ENCODE peak calls at places on chromosomes 7 and 10, in seven cellular contexts. R is psoas muscle, M is heart left ventricle, X is brain microvascular endothelial cell, C is AG10803, D is fibroblast of pulmonary artery, Y is bronchial epithelial cell. G is an unnamed sample.

GRCh38 chr10:103455235-103455634 is 3.1 kb upstream of the CALHM2 start:
- DNase-seq in R (no peak), M (peak; percentile 56), X (no peak), C (no peak), D (no peak), Y (no peak), G (no peak)

GRCh38 chr7:145893925-145894535 is 222.6 kb upstream of the CNTNAP2 start:
- DNase-seq in R (no peak), M (no peak), X (no peak), C (no peak), D (no peak), Y (no peak), G (no peak)

GRCh38 chr10:5553400-5554170 is 28.8 kb downstream of the CALML3 start:
- DNase-seq in R (peak; percentile 6), M (peak; percentile 56), X (no peak), C (no peak), D (no peak), Y (no peak), G (no peak)

GRCh38 chr7:1911571-1911970 is 241.5 kb downstream of the ELFN1 start:
- DNase-seq in R (no peak), M (no peak), X (no peak), C (no peak), D (no peak), Y (no peak), G (no peak)

GRCh38 chr7:45188736-45189135 is 31.1 kb downstream of the RAMP3 start:
- DNase-seq in R (no peak), M (no peak), X (no peak), C (no peak), D (no peak), Y (no peak), G (no peak)

GRCh38 chr10:5555881-5556280 is 31.1 kb downstream of the CALML3 start:
- DNase-seq in R (no peak), M (peak; percentile 14), X (no peak), C (no peak), D (no peak), Y (no peak), G (no peak)

GRCh38 chr10:78811174-78811573 is 257.6 kb upstream of the ZMIZ1 start:
- DNase-seq in R (no peak), M (no peak), X (no peak), C (no peak), D (no peak), Y (peak; percentile 56), G (no peak)

GRCh38 chr7:143504215-143504936 is 26.7 kb downstream of the TAS2R41 start:
- DNase-seq in R (no peak), M (no peak), X (peak; percentile 41), C (no peak), D (no peak), Y (no peak), G (no peak)

GRCh38 chr10:102648889-102649752 is 4.8 kb downstream of the TRIM8 start:
- DNase-seq in R (peak; percentile 32), M (peak; percentile 64), X (no peak), C (no peak), D (no peak), Y (no peak), G (no peak)

GRCh38 chr10:73099141-73099540 is 2.5 kb upstream of the P4HA1 start:
- DNase-seq in R (no peak), M (no peak), X (no peak), C (peak; percentile 67), D (no peak), Y (no peak), G (no peak)

GRCh38 chr7:102287465-102288146 is 938 bp downstream of the SH2B2 start:
- DNase-seq in R (no peak), M (no peak), X (no peak), C (no peak), D (no peak), Y (no peak), G (no peak)

GRCh38 chr7:92461027-92462003 is 14.0 kb downstream of the GATAD1 start:
- DNase-seq in R (no peak), M (no peak), X (peak; percentile 30), C (peak; percentile 31), D (peak; percentile 64), Y (peak; percentile 48), G (no peak)

GRCh38 chr7:147811923-147812322 is 778.6 kb upstream of the C7orf33 start:
- DNase-seq in R (no peak), M (no peak), X (no peak), C (no peak), D (no peak), Y (no peak), G (no peak)

GRCh38 chr7:128266891-128267839 is 26.1 kb downstream of the LEP start:
- DNase-seq in R (peak; percentile 50), M (peak; percentile 59), X (peak; percentile 20), C (peak; percentile 77), D (peak; percentile 66), Y (peak; percentile 83), G (peak; percentile 70)
- TF ChIP-seq CTCF in R (no peak), M (no peak), X (peak; percentile 21), C (no peak), D (no peak), Y (no peak), G (peak; percentile 23)

DNA sequence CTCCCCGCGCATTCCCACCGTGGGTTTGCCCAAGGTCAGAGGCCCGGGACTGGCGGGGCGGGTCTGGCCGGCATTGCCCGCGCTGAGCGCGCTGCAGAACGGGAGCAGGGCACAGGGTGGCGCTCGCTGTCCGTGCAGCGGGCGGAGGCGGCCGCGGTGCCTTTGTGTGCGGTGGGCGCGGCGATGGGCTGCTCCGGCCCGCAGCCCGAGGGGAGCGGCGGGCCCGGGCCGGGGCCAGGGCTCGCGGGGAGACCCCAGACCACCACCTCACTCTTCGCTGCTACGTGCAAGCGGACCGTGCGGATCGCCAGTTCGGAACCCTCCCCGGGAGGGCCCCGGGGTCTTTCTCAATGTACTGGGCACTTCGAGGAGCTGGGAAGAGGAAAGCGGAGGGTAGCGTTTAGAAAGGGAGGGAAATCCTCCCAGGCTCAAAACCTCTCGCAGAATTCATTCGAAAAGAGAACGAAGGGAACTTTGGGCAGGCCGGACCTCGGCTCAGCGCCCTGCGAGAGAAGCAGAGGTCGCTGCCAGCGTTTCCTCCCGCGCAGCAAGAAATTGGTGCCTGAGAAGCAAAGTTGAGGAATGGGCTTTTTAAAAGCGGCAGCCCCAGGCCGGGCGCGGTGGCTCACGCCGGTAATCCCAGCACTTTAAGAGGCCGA is 8.5 kb downstream of the SP8 start:
- DNase-seq in R (peak; percentile 16), M (no peak), X (no peak), C (no peak), D (peak; percentile 35), Y (no peak), G (no peak)
- TF ChIP-seq CTCF in R (peak; percentile 51), M (peak; percentile 44), X (peak; percentile 58), C (peak; percentile 41), D (peak; percentile 30), Y (peak; percentile 83), G (peak; percentile 64)

GRCh38 chr7:22657479-22657878 is 69.5 kb upstream of the IL6 start:
- DNase-seq in R (no peak), M (no peak), X (no peak), C (no peak), D (no peak), Y (no peak), G (no peak)
- TF ChIP-seq CTCF in R (no peak), M (no peak), X (peak; percentile 36), C (no peak), D (peak; percentile 12), Y (no peak), G (peak; percentile 9)

DNA sequence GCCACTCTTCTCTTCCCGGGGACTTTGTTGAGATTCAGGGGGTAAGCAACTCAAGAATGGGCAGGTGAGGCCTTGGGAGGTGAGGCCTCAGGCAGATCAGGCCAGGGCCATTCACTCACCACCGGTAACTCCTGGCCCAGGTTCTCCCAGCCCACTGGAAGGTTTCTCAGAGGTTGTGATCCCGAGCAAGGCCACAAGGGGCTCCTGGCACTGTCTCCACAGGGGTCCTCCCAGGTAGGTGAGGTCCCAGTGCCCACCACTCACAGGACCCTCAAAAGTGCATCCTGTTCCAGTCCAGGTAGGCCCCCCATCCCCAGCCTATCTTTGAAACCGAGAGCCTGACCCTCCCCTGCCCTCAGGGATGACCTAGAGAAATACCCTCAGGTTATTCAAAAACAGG is 236.1 kb downstream of the BUB3 start:
- DNase-seq in R (no peak), M (no peak), X (no peak), C (no peak), D (no peak), Y (no peak), G (no peak)
- TF ChIP-seq CTCF in R (no peak), M (no peak), X (no peak), C (no peak), D (no peak), Y (no peak), G (no peak)

DNA sequence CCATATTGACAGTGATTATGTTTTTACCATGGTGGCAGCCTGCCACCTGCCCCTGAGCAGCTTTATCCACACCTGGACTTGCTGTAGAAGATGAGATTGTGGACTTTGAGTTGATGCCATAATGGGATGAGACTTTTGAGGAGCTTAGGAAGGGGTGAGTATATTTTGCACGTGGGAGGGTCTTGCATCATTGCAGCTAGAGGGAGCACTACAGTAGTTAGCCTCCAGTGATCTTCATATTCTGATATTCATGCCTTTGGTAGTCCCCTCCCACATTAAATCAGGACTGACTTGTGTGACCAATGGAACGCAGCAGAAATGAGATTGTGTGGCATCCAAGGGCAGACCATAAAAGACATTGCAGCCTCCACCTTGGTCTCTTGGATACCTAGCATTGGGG is 18.2 kb upstream of the COL13A1 start:
- DNase-seq in R (no peak), M (no peak), X (no peak), C (no peak), D (no peak), Y (no peak), G (no peak)
- TF ChIP-seq CTCF in R (no peak), M (no peak), X (peak; percentile 10), C (no peak), D (no peak), Y (no peak), G (no peak)

GRCh38 chr10:59138052-59138451 is 38.4 kb upstream of the PHYHIPL start:
- DNase-seq in R (no peak), M (peak; percentile 51), X (no peak), C (no peak), D (no peak), Y (no peak), G (no peak)

GRCh38 chr10:59131673-59132072 is 44.8 kb upstream of the PHYHIPL start:
- DNase-seq in R (no peak), M (no peak), X (no peak), C (no peak), D (no peak), Y (no peak), G (no peak)

GRCh38 chr10:59135275-59135674 is 41.2 kb upstream of the PHYHIPL start:
- DNase-seq in R (no peak), M (no peak), X (no peak), C (no peak), D (no peak), Y (no peak), G (no peak)

GRCh38 chr10:59134785-59135184 is 41.7 kb upstream of the PHYHIPL start:
- DNase-seq in R (no peak), M (no peak), X (no peak), C (no peak), D (no peak), Y (no peak), G (no peak)

DNA sequence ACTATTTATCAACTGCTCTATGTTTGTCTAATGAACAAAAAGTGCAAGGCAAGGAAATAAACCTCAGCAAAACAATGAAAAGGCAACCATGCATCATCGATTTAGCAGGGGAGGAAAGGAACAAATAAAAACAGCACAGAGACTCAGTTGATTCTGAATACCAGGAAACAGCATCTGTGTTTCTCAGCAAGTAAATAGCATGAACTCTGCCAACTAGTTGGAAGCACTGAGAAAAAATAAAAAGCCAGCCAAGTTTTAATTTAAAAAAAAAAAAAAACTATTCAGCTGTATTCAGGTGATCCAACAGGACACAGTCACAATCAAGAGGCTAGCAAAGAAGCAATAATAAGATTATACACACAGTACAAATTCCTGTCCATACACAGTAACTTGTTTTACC is 42.1 kb upstream of the PHYHIPL start:
- DNase-seq in R (no peak), M (no peak), X (no peak), C (no peak), D (no peak), Y (no peak), G (no peak)
- TF ChIP-seq CTCF in R (no peak), M (no peak), X (no peak), C (no peak), D (no peak), Y (no peak), G (no peak)

G was measured in retinal pigment epithelial cell.